ENCODE peak calls at places on chromosomes 7 and 10, in five cellular contexts. B is esophagus muscularis mucosa; Q is ELR; G is stimulated activated effector memory CD8-positive, alpha-beta T cell treated with anti-CD3 and anti-CD28 coated beads, Interleukin-12 subunit alpha, Interleukin-12 subunit beta, amount 100 ng/mL, for 72 hours; C is NCI-H82. R is an unnamed sample.
A peak's percentile ranks its signal among the peaks of the same experiment; 100 is the strongest.

GRCh38 chr7:88218836-88219605 is 817 bp downstream of the SRI start:
- DNase-seq in G (peak; percentile 10), C (peak; percentile 53), Q (peak; percentile 72), B (no peak), R (no peak)

GRCh38 chr7:155527664-155528063 is 18.7 kb downstream of the CNPY1 start:
- DNase-seq in Q (no peak), C (no peak), G (no peak), B (no peak), R (no peak)

GRCh38 chr7:138865843-138866242 is 67.8 kb upstream of the ATP6V0A4 start:
- DNase-seq in Q (peak; percentile 15), B (no peak), G (no peak), C (no peak), R (no peak)

GRCh38 chr10:95201736-95202135 is 7.7 kb downstream of the ACSM6 start:
- DNase-seq in B (no peak), Q (peak; percentile 89), G (no peak), C (no peak), R (no peak)

GRCh38 chr10:91381562-91381923 is 28.6 kb upstream of the HECTD2 start:
- DNase-seq in C (no peak), G (no peak), Q (no peak), B (no peak), R (no peak)

GRCh38 chr10:133350950-133351329 is 3.8 kb downstream of the PRAP1 start:
- DNase-seq in B (no peak), Q (no peak), C (no peak), G (no peak), R (no peak)

GRCh38 chr10:79400567-79401004 is 44.8 kb downstream of the ZCCHC24 start:
- DNase-seq in B (no peak), C (peak; percentile 70), G (peak; percentile 60), Q (peak; percentile 50), R (no peak)

GRCh38 chr7:1884583-1885350 is 214.7 kb downstream of the ELFN1 start:
- DNase-seq in C (no peak), Q (peak; percentile 59), G (no peak), B (no peak), R (no peak)

GRCh38 chr7:95545666-95546065 is 50.6 kb downstream of the PDK4 start:
- DNase-seq in C (no peak), Q (peak; percentile 13), B (no peak), G (no peak), R (no peak)

GRCh38 chr10:930415-931325 is 835 bp downstream of the LARP4B start:
- DNase-seq in Q (peak; percentile 75), G (peak; percentile 25), C (peak; percentile 25), B (no peak), R (no peak)

GRCh38 chr10:4931587-4931986 is 31.6 kb upstream of the AKR1C1 start:
- DNase-seq in C (no peak), G (no peak), B (no peak), Q (no peak), R (no peak)

GRCh38 chr10:76779163-76779820 is 858.3 kb downstream of the KCNMA1 start:
- DNase-seq in G (no peak), B (no peak), C (no peak), Q (peak; percentile 30), R (no peak)

GRCh38 chr7:80146561-80146960 is 11.9 kb downstream of the GNAI1 start:
- DNase-seq in Q (no peak), G (no peak), B (no peak), C (no peak), R (no peak)

GRCh38 chr10:127971101-127971946 is 64.4 kb downstream of the PTPRE start:
- DNase-seq in C (no peak), B (no peak), G (no peak), Q (no peak), R (peak; percentile 42)

GRCh38 chr7:22896917-22897316 is 74.3 kb upstream of the TOMM7 start:
- DNase-seq in G (no peak), C (peak; percentile 76), Q (no peak), B (no peak), R (no peak)

GRCh38 chr7:138125598-138126111 is 49.4 kb downstream of the AKR1D1 start:
- DNase-seq in B (no peak), Q (peak; percentile 63), G (no peak), C (no peak), R (no peak)

GRCh38 chr7:90320801-90321494 is at the start of gene FAM237B:
- DNase-seq in Q (peak; percentile 37), G (no peak), C (peak; percentile 26), B (no peak), R (no peak)

GRCh38 chr10:5563237-5563961 is 38.6 kb downstream of the CALML3 start:
- DNase-seq in G (no peak), C (no peak), B (no peak), Q (peak; percentile 77), R (no peak)

GRCh38 chr10:43888551-43888950 is 239.9 kb upstream of the ZNF32 start:
- DNase-seq in G (no peak), Q (peak; percentile 95), C (no peak), B (no peak), R (no peak)

R was measured in vagina.